ENCODE peak calls at places on chromosome 20, in eight cellular contexts. I is tibial artery, P is left lung, K is mesothelial cell of epicardium, B is HL-60, Q is thyroid gland, Z is tibial nerve, O is cardiac muscle cell. F is an unnamed sample.

GRCh38 chr20:2387180-2387577 is 6.5 kb downstream of the TGM6 start:
- DNase-seq in I (no peak), P (no peak), K (no peak), B (no peak), Q (no peak), Z (no peak), O (peak), F (no peak)

GRCh38 chr20:44460795-44461141 is 14.9 kb upstream of the TTPAL start:
- DNase-seq in I (no peak), P (no peak), K (no peak), B (no peak), Q (no peak), Z (no peak), O (peak), F (no peak)

GRCh38 chr20:61744691-61745396 is 320.8 kb downstream of the TAF4 start:
- DNase-seq in I (no peak), P (no peak), K (no peak), B (no peak), Q (no peak), Z (no peak), O (no peak), F (no peak)

GRCh38 chr20:2986466-2986865 is 57.0 kb upstream of the GNRH2 start:
- DNase-seq in I (no peak), P (no peak), K (no peak), B (peak), Q (no peak), Z (no peak), O (no peak), F (no peak)

GRCh38 chr20:46670585-46671584 is 18.4 kb downstream of the TP53RK start:
- DNase-seq in I (no peak), P (no peak), K (no peak), B (no peak), Q (no peak), Z (no peak), O (no peak), F (peak)

GRCh38 chr20:24662756-24663399 is 193.4 kb downstream of the SYNDIG1 start:
- DNase-seq in I (peak), P (no peak), K (no peak), B (no peak), Q (no peak), Z (no peak), O (no peak), F (no peak)

GRCh38 chr20:38300433-38300832 is 3.5 kb upstream of the BPI start:
- DNase-seq in I (no peak), P (no peak), K (no peak), B (no peak), Q (no peak), Z (no peak), O (no peak), F (no peak)

GRCh38 chr20:39282619-39283092 is 320.5 kb downstream of the DHX35 start:
- DNase-seq in I (no peak), P (no peak), K (no peak), B (no peak), Q (no peak), Z (no peak), O (no peak), F (no peak)

GRCh38 chr20:47011984-47012383 is 117.3 kb downstream of the EYA2 start:
- DNase-seq in I (no peak), P (no peak), K (no peak), B (no peak), Q (no peak), Z (no peak), O (no peak), F (no peak)

GRCh38 chr20:34815636-34816035 is 9.8 kb downstream of the NCOA6 start:
- DNase-seq in I (no peak), P (no peak), K (no peak), B (no peak), Q (no peak), Z (no peak), O (no peak), F (no peak)

GRCh38 chr20:1322511-1323245 is 6.3 kb downstream of the SDCBP2 start:
- DNase-seq in I (no peak), P (no peak), K (no peak), B (no peak), Q (peak), Z (no peak), O (no peak), F (no peak)

GRCh38 chr20:15248618-15249395 is 911.4 kb upstream of the FLRT3 start:
- DNase-seq in I (no peak), P (no peak), K (no peak), B (no peak), Q (no peak), Z (no peak), O (no peak), F (no peak)

GRCh38 chr20:50248104-50248631 is 57.5 kb downstream of the CEBPB start:
- DNase-seq in I (no peak), P (no peak), K (no peak), B (no peak), Q (no peak), Z (no peak), O (no peak), F (peak)

GRCh38 chr20:38590682-38591483 is 9.9 kb downstream of the ADIG start:
- DNase-seq in I (no peak), P (no peak), K (no peak), B (no peak), Q (no peak), Z (no peak), O (no peak), F (no peak)

GRCh38 chr20:43955244-43956191 is 40.9 kb downstream of the TOX2 start:
- DNase-seq in I (peak), P (no peak), K (no peak), B (no peak), Q (no peak), Z (no peak), O (no peak), F (no peak)

GRCh38 chr20:3046677-3047462 is 1.0 kb downstream of the MRPS26 start:
- DNase-seq in I (no peak), P (peak), K (no peak), B (no peak), Q (peak), Z (no peak), O (no peak), F (no peak)

GRCh38 chr20:11403711-11404110 is 514.0 kb upstream of the BTBD3 start:
- DNase-seq in I (no peak), P (no peak), K (no peak), B (no peak), Q (no peak), Z (no peak), O (no peak), F (no peak)

GRCh38 chr20:49775229-49775693 is 37.4 kb upstream of the SLC9A8 start:
- DNase-seq in I (peak), P (no peak), K (no peak), B (peak), Q (peak), Z (no peak), O (no peak), F (no peak)

GRCh38 chr20:53842301-53843099 is 227.9 kb downstream of the BCAS1 start:
- DNase-seq in I (no peak), P (no peak), K (no peak), B (no peak), Q (no peak), Z (no peak), O (no peak), F (no peak)

GRCh38 chr20:40741507-40742106 is 52.6 kb upstream of the MAFB start:
- DNase-seq in I (peak), P (no peak), K (no peak), B (peak), Q (no peak), Z (no peak), O (peak), F (no peak)

GRCh38 chr20:37745553-37745952 is 51.7 kb downstream of the CTNNBL1 start:
- DNase-seq in I (no peak), P (no peak), K (no peak), B (no peak), Q (no peak), Z (no peak), O (no peak), F (no peak)

GRCh38 chr20:59603727-59604608 is at the start of gene PHACTR3:
- DNase-seq in I (no peak), P (no peak), K (no peak), B (no peak), Q (no peak), Z (no peak), O (no peak), F (no peak)

GRCh38 chr20:22684072-22684762 is 99.8 kb upstream of the FOXA2 start:
- DNase-seq in I (peak), P (no peak), K (no peak), B (no peak), Q (peak), Z (peak), O (peak), F (peak)

GRCh38 chr20:43590036-43590391 is 723 bp upstream of the IFT52 start:
- DNase-seq in I (no peak), P (no peak), K (no peak), B (no peak), Q (peak), Z (no peak), O (peak), F (no peak)

GRCh38 chr20:59938696-59939051 is 1.4 kb downstream of the PPP1R3D start:
- DNase-seq in I (peak), P (no peak), K (no peak), B (no peak), Q (peak), Z (no peak), O (no peak), F (no peak)

GRCh38 chr20:53706511-53707031 is 112.9 kb upstream of the ZNF217 start:
- DNase-seq in I (no peak), P (no peak), K (no peak), B (no peak), Q (no peak), Z (no peak), O (no peak), F (no peak)

GRCh38 chr20:11271920-11272594 is 598.3 kb upstream of the JAG1 start:
- DNase-seq in I (no peak), P (peak), K (no peak), B (no peak), Q (no peak), Z (no peak), O (no peak), F (no peak)

GRCh38 chr20:32478576-32478975 is 106.6 kb downstream of the NOL4L start:
- DNase-seq in I (no peak), P (peak), K (no peak), B (no peak), Q (no peak), Z (no peak), O (no peak), F (no peak)

GRCh38 chr20:21613512-21613911 is 92.0 kb upstream of the PAX1 start:
- DNase-seq in I (no peak), P (no peak), K (no peak), B (no peak), Q (peak), Z (no peak), O (no peak), F (peak)

GRCh38 chr20:21609981-21610380 is 95.5 kb upstream of the PAX1 start:
- DNase-seq in I (no peak), P (no peak), K (no peak), B (no peak), Q (no peak), Z (no peak), O (no peak), F (no peak)

GRCh38 chr20:21618697-21619421 is 86.6 kb upstream of the PAX1 start:
- DNase-seq in I (no peak), P (no peak), K (no peak), B (no peak), Q (no peak), Z (no peak), O (no peak), F (no peak)

DNA sequence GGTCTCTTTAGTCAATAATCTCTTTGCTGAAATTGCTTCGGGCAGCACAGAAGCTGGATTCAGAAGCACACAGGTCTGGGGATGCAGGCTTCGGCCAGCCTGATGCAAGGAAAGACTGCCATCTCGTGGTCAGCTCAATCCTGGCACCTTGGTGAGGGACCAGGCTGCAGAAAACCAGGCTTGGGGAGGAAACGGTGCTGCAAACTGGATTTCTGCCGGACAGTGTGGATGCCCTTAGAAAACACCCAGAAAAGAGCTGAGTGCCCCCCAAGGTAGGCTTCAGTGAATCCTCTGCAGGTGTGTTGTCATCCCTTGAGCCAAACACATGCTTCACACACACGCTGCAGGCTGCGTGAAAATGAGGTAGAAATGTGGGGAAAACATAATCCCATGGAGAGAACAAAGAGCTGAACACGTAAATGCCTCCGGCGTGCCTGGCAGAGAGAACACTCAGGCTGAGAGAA is 89.8 kb upstream of the PAX1 start:
- DNase-seq in I (no peak), P (no peak), K (peak), B (peak), Q (peak), Z (no peak), O (peak), F (peak)
- TF ChIP-seq CTCF in I (peak), P (peak), K (peak), B (peak), Q (peak), Z (peak), O (peak), F (peak)

DNA sequence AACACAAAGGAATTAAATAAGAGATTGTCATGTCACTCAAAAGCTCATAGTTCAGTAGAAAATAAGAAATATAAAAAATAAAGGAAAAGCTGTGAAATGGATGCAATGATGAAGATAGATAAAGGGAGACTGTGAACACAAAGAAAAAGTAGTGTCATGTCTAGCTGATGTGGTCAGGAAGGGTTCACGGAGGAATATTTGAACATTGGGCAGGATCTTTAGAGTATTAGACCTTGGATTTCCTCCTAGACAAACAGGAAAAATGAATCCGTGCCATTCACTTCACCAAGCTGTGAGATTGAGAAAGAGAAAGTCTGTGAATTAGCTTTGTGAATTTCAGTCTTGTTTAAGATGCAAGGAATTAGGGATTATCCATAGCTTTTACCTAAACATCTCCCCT is 414.4 kb upstream of the PLCB4 start:
- DNase-seq in I (no peak), P (no peak), K (no peak), B (no peak), Q (no peak), Z (no peak), O (no peak), F (no peak)
- TF ChIP-seq CTCF in I (no peak), P (no peak), K (no peak), B (no peak), Q (no peak), Z (no peak), O (no peak), F (no peak)

GRCh38 chr20:57779401-57780003 is 69.7 kb upstream of the PMEPA1 start:
- DNase-seq in I (no peak), P (no peak), K (no peak), B (no peak), Q (no peak), Z (no peak), O (no peak), F (no peak)

GRCh38 chr20:57782631-57783041 is 72.8 kb upstream of the PMEPA1 start:
- DNase-seq in I (no peak), P (peak), K (no peak), B (no peak), Q (no peak), Z (no peak), O (no peak), F (no peak)

GRCh38 chr20:57781901-57782300 is 72.1 kb upstream of the PMEPA1 start:
- DNase-seq in I (no peak), P (no peak), K (no peak), B (no peak), Q (no peak), Z (no peak), O (no peak), F (no peak)

GRCh38 chr20:57780906-57781305 is 71.1 kb upstream of the PMEPA1 start:
- DNase-seq in I (no peak), P (no peak), K (no peak), B (no peak), Q (no peak), Z (no peak), O (no peak), F (no peak)

DNA sequence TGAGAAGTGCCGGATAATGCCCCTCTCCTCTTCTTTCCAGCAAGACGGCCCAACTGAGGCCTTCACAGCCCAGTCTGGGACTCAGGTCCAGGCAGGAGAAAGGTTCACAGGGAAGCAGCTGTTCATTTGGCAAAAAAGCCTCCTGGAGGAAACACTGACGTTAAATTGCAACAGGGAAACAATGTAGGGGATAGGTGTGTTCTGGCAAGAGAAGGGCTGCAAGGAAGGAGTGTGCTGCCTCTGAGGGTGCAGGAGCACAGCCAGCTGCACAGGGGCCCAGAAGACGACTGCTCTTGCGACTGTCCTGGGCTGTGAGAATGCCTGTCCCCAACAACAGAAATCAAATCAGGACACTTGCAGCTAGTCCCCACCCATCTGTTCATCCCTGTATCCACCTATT is 70.6 kb upstream of the PMEPA1 start:
- DNase-seq in I (no peak), P (no peak), K (no peak), B (no peak), Q (no peak), Z (no peak), O (no peak), F (no peak)
- TF ChIP-seq CTCF in I (no peak), P (no peak), K (no peak), B (no peak), Q (no peak), Z (no peak), O (no peak), F (no peak)

DNA sequence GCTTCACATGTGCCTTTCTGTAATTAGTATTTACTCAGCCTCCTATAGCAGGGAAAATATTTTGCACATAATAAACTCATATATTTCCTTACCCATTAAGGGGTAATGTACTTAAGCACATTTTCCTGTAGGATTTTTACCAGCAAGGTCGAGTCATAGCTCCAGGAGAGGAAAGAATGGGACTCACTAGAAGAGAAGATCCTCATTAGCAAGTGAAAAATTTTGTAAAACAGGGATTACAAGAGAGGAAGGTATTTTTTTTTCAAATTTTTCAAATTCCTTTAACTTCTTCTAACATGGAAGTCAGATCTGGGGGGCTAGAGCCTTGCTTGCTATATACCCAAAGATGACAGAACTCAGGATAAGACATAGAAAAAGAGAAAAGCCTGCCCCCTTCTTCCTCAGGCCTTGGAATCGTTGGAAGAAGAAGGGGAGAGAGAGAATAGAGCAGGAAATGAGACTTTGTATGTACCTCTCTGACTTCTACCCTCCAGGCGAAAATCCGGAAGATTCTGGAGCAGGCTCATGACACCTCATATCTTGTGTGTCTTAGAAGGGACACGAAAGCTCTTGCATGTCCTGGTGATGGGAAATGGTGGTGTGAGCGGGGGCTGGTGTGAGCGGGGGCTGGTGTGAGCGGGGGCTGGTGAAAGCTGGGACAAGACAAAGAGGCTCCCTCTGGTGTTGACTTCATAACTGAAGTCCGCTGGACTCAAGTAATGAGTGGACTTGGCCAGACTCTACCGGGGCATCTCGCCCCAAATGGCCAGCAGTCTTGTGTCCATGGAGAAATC is 256.9 kb upstream of the PLCB4 start:
- DNase-seq in I (no peak), P (no peak), K (no peak), B (no peak), Q (no peak), Z (no peak), O (no peak), F (no peak)
- TF ChIP-seq CTCF in I (no peak), P (no peak), K (no peak), B (no peak), Q (no peak), Z (no peak), O (no peak), F (no peak)

GRCh38 chr20:36728986-36729385 is 16.9 kb downstream of the NDRG3 start:
- DNase-seq in I (no peak), P (no peak), K (no peak), B (no peak), Q (no peak), Z (no peak), O (no peak), F (no peak)
- TF ChIP-seq CTCF in I (no peak), P (no peak), K (no peak), B (no peak), Q (no peak), Z (no peak), O (no peak), F (no peak)

GRCh38 chr20:4522310-4522709 is 199.4 kb upstream of the PRND start:
- DNase-seq in I (no peak), P (peak), K (no peak), B (no peak), Q (no peak), Z (no peak), O (no peak), F (no peak)
- TF ChIP-seq CTCF in I (no peak), P (no peak), K (no peak), B (no peak), Q (no peak), Z (no peak), O (no peak), F (no peak)

GRCh38 chr20:62908971-62909791 is 17.1 kb downstream of the DIDO1 start:
- DNase-seq in I (no peak), P (no peak), K (no peak), B (no peak), Q (no peak), Z (no peak), O (no peak), F (no peak)
- TF ChIP-seq CTCF in I (no peak), P (no peak), K (no peak), B (no peak), Q (no peak), Z (no peak), O (no peak), F (no peak)

GRCh38 chr20:20214757-20215275 is 153.1 kb upstream of the INSM1 start:
- DNase-seq in I (no peak), P (no peak), K (no peak), B (no peak), Q (no peak), Z (no peak), O (no peak), F (no peak)
- TF ChIP-seq CTCF in I (no peak), P (no peak), K (no peak), B (no peak), Q (no peak), Z (no peak), O (no peak), F (no peak)

DNA sequence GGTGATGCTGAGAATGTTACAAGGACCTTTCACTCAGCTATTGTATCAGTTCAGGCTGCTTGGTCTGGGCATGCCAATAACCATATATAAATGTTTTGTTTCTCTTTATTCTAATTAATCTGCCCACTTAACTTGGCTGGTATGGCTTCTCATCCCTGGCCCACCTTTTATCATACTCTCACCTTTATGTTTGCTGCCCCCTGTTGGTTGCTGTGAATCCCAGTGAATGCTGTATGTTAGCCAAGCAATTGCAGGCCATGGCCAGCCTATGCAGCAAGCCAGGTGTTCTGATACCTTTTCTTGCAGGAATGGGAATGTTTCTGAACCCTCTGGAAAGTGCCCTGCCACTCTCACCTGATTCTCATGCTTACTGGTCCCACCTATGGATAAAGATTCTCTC is 54.6 kb downstream of the PCSK2 start:
- DNase-seq in I (no peak), P (no peak), K (no peak), B (no peak), Q (peak), Z (no peak), O (peak), F (no peak)
- TF ChIP-seq CTCF in I (no peak), P (peak), K (peak), B (no peak), Q (peak), Z (no peak), O (no peak), F (peak)

F was measured in right lobe of liver.